ENCODE peak calls at places on chromosomes 16 and 17, in eight cellular contexts. C, I, U, P, X, D, H and E are unnamed samples.

GRCh38 chr17:8123695-8124349 is at the start of gene HES7:
- DNase-seq in I (no peak), X (no peak), H (no peak), C (no peak), U (no peak), D (peak), P (no peak), E (peak)

GRCh38 chr17:68698761-68699160 is 97.6 kb upstream of the FAM20A start:
- DNase-seq in P (no peak), C (no peak), H (no peak), I (no peak), U (no peak), X (no peak), D (peak), E (no peak)

GRCh38 chr17:15649861-15650391 is 30.4 kb upstream of the FBXW10B start:
- DNase-seq in D (peak), I (peak), U (peak), X (no peak), C (no peak), P (peak), H (no peak), E (no peak)

GRCh38 chr16:56608876-56609462 is 585 bp downstream of the MT2A start:
- DNase-seq in C (peak), I (no peak), H (peak), P (no peak), U (no peak), X (no peak), D (peak), E (no peak)

GRCh38 chr17:72569193-72569946 is 448.6 kb downstream of the SOX9 start:
- DNase-seq in P (no peak), D (no peak), U (no peak), H (no peak), C (no peak), I (no peak), X (no peak), E (no peak)

GRCh38 chr16:66416981-66417700 is 10.0 kb upstream of the BEAN1 start:
- DNase-seq in D (peak), H (peak), I (no peak), P (no peak), X (no peak), C (no peak), U (peak), E (no peak)

GRCh38 chr16:11168386-11169065 is 87.5 kb downstream of the SOCS1 start:
- DNase-seq in C (no peak), D (peak), X (no peak), H (no peak), I (no peak), P (no peak), U (no peak), E (no peak)

GRCh38 chr16:24045641-24046040 is 209.9 kb downstream of the PRKCB start:
- DNase-seq in P (peak), C (peak), U (no peak), D (no peak), I (no peak), H (no peak), X (no peak), E (peak)

GRCh38 chr16:30762991-30763725 is 1.0 kb downstream of the RNF40 start:
- DNase-seq in X (no peak), U (no peak), I (no peak), P (no peak), D (no peak), H (no peak), C (no peak), E (no peak)

GRCh38 chr16:28042856-28043255 is 20.7 kb downstream of the GSG1L start:
- DNase-seq in D (peak), I (no peak), X (no peak), H (peak), P (no peak), U (peak), C (no peak), E (peak)

GRCh38 chr17:68600123-68600880 is 865 bp downstream of the FAM20A start:
- DNase-seq in D (no peak), I (no peak), U (no peak), X (no peak), H (no peak), C (no peak), P (peak), E (no peak)

GRCh38 chr17:38459556-38459955 is 31.3 kb downstream of the ARHGAP23 start:
- DNase-seq in P (no peak), D (no peak), I (no peak), U (no peak), C (no peak), X (no peak), H (no peak), E (peak)

GRCh38 chr16:64363039-64363438 is 758.8 kb downstream of the CDH11 start:
- DNase-seq in D (no peak), U (no peak), H (peak), I (no peak), P (no peak), X (no peak), C (no peak), E (no peak)

GRCh38 chr16:89096768-89097527 is 3.3 kb downstream of the ACSF3 start:
- DNase-seq in D (no peak), X (no peak), C (no peak), I (no peak), H (no peak), U (no peak), P (no peak), E (no peak)

GRCh38 chr17:77297693-77298666 is 157.2 kb downstream of the SEC14L1 start:
- DNase-seq in X (no peak), C (no peak), U (peak), I (no peak), H (no peak), D (peak), P (no peak), E (no peak)

GRCh38 chr17:42563543-42563942 is 1.6 kb downstream of the COASY start:
- DNase-seq in P (peak), I (no peak), D (peak), X (no peak), H (no peak), U (no peak), C (no peak), E (no peak)

GRCh38 chr17:5413682-5414081 is 5.8 kb downstream of the NUP88 start:
- DNase-seq in C (no peak), I (peak), D (peak), H (peak), X (no peak), P (no peak), U (peak), E (no peak)

GRCh38 chr16:55907661-55908060 is 32.5 kb upstream of the CES5A start:
- DNase-seq in U (no peak), X (no peak), C (no peak), I (no peak), H (no peak), D (no peak), P (no peak), E (no peak)

GRCh38 chr16:85136213-85136704 is 24.0 kb upstream of the CIBAR2 start:
- DNase-seq in X (no peak), U (no peak), I (no peak), P (no peak), H (no peak), C (no peak), D (peak), E (no peak)

GRCh38 chr17:27630607-27631408 is at the start of gene LGALS9:
- DNase-seq in X (no peak), I (no peak), D (peak), H (peak), U (peak), P (peak), C (no peak), E (no peak)

GRCh38 chr17:59746849-59747445 is 39.5 kb downstream of the VMP1 start:
- DNase-seq in X (no peak), C (no peak), U (peak), D (peak), P (no peak), H (no peak), I (no peak), E (peak)

GRCh38 chr17:64390066-64390465 is 594 bp downstream of the PECAM1 start:
- DNase-seq in X (no peak), U (no peak), I (no peak), P (no peak), C (no peak), H (no peak), D (no peak), E (no peak)